ENCODE peak calls at places on chromosomes 1 and 21, in ten cellular contexts. X is IMR-90, Z is body of pancreas, M is tibial nerve, N is heart left ventricle, U is stomach, A is prostate gland, E is transverse colon, V is esophagus squamous epithelium, R is K562. O is an unnamed sample.

GRCh38 chr1:38071530-38072266 is 25.1 kb upstream of the POU3F1 start:
- DNase-seq in X (peak; percentile 55), Z (no peak), M (no peak), N (no peak), U (no peak), A (peak; percentile 36), E (no peak), V (no peak), R (peak; percentile 37), O (no peak)

GRCh38 chr1:111515291-111516007 is 12.0 kb upstream of the ADORA3 start:
- DNase-seq in X (peak; percentile 54), Z (peak; percentile 35), M (no peak), N (peak; percentile 84), U (peak; percentile 44), A (no peak), E (peak; percentile 27), V (no peak), R (no peak), O (no peak)

GRCh38 chr1:5391725-5392124 is 600.5 kb downstream of the NPHP4 start:
- DNase-seq in X (no peak), Z (no peak), M (no peak), N (no peak), U (no peak), A (no peak), E (no peak), V (no peak), R (no peak), O (no peak)

GRCh38 chr1:109975718-109976117 is 8.8 kb upstream of the AHCYL1 start:
- DNase-seq in X (peak; percentile 85), Z (no peak), M (no peak), N (no peak), U (no peak), A (no peak), E (no peak), V (no peak), R (no peak), O (no peak)

GRCh38 chr1:62978056-62978455 is 194.1 kb downstream of the ATG4C start:
- DNase-seq in X (no peak), Z (no peak), M (no peak), N (no peak), U (no peak), A (no peak), E (no peak), V (no peak), R (no peak), O (no peak)

GRCh38 chr1:214823311-214824117 is 220.5 kb downstream of the CENPF start:
- DNase-seq in X (no peak), Z (no peak), M (no peak), N (no peak), U (no peak), A (no peak), E (no peak), V (no peak), R (peak; percentile 69), O (no peak)

GRCh38 chr21:23401278-23401677 is 2206.0 kb downstream of the MRPL39 start:
- DNase-seq in X (no peak), Z (no peak), M (no peak), N (no peak), U (no peak), A (no peak), E (no peak), V (no peak), R (peak; percentile 3), O (no peak)

GRCh38 chr1:61310057-61310456 is 227.7 kb downstream of the NFIA start:
- DNase-seq in X (no peak), Z (no peak), M (no peak), N (no peak), U (no peak), A (no peak), E (no peak), V (no peak), R (peak; percentile 34), O (no peak)

DNA sequence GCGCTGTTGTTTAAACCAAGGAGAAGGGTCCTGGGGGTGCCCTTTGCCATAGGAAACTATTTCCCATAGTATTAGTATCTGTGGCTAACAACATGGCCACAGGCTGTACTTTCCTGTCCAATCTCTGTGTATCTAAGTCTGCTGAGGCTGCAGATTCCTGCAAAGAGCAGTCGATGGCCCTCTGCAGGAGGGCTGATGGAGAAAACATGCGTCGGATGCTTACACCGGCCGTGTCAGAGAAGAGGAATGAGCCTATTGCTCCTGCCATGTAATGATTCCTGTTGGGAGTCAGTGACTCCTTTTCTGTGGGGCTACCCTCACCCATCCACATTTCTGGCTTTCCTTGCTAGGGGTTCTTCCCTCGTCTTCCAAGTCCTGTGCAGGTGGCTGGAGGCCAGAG is 70.5 kb downstream of the KIF26B start:
- DNase-seq in X (peak; percentile 45), Z (no peak), M (no peak), N (no peak), U (no peak), A (no peak), E (no peak), V (no peak), R (no peak), O (no peak)
- TF ChIP-seq CTCF in X (no peak), Z (no peak), M (no peak), N (no peak), U (no peak), A (no peak), E (no peak), V (no peak), R (no peak), O (no peak)

GRCh38 chr1:150575518-150576366 is 3.7 kb downstream of the MCL1 start:
- DNase-seq in X (peak; percentile 23), Z (no peak), M (no peak), N (no peak), U (no peak), A (no peak), E (no peak), V (no peak), R (no peak), O (no peak)

GRCh38 chr1:150576367-150576711 is 3.1 kb downstream of the MCL1 start:
- DNase-seq in X (no peak), Z (no peak), M (no peak), N (no peak), U (no peak), A (no peak), E (no peak), V (no peak), R (no peak), O (no peak)

GRCh38 chr1:150572918-150573647 is 6.3 kb downstream of the MCL1 start:
- DNase-seq in X (no peak), Z (no peak), M (no peak), N (no peak), U (no peak), A (no peak), E (no peak), V (no peak), R (no peak), O (no peak)

GRCh38 chr1:150575072-150575489 is 4.3 kb downstream of the MCL1 start:
- DNase-seq in X (no peak), Z (no peak), M (no peak), N (no peak), U (no peak), A (no peak), E (no peak), V (no peak), R (no peak), O (no peak)

GRCh38 chr1:150574260-150575071 is 4.9 kb downstream of the MCL1 start:
- DNase-seq in X (no peak), Z (no peak), M (no peak), N (no peak), U (no peak), A (no peak), E (no peak), V (no peak), R (no peak), O (no peak)
- TF ChIP-seq POLR2A in X (peak; percentile 76), Z (peak; percentile 29), M (no peak), N (no peak), U (no peak), A (no peak), E (peak; percentile 19), V (no peak), R (peak; percentile 66), O (no peak)

DNA sequence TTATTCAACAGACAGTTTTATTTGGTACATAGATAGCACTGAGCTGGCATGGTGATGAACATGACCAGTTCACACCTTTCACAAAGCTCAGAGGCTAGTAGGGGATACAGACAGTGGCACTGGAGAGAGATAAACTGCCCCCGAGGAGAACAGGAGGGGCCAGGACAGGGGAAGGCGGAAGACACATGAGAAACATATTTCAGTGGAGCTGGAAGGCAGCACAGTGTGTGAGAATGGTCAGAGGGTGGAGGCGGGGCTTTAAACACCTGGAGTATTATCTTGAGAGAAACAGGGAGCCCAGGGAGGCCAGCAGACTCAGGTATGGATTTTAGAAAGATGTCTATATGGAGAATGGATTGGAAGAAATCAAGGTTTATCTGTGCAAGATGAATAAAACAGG is 49.4 kb downstream of the CHML start:
- DNase-seq in X (no peak), Z (no peak), M (no peak), N (no peak), U (no peak), A (no peak), E (no peak), V (no peak), R (no peak), O (no peak)
- H3K27ac ChIP-seq in X (no peak overlapping the region), Z (no peak overlapping the region), M (no peak overlapping the region), N (no peak overlapping the region), U (no peak overlapping the region), A (no peak overlapping the region), E (no peak overlapping the region), V (no peak overlapping the region), R (no peak overlapping the region), O (no peak overlapping the region)

DNA sequence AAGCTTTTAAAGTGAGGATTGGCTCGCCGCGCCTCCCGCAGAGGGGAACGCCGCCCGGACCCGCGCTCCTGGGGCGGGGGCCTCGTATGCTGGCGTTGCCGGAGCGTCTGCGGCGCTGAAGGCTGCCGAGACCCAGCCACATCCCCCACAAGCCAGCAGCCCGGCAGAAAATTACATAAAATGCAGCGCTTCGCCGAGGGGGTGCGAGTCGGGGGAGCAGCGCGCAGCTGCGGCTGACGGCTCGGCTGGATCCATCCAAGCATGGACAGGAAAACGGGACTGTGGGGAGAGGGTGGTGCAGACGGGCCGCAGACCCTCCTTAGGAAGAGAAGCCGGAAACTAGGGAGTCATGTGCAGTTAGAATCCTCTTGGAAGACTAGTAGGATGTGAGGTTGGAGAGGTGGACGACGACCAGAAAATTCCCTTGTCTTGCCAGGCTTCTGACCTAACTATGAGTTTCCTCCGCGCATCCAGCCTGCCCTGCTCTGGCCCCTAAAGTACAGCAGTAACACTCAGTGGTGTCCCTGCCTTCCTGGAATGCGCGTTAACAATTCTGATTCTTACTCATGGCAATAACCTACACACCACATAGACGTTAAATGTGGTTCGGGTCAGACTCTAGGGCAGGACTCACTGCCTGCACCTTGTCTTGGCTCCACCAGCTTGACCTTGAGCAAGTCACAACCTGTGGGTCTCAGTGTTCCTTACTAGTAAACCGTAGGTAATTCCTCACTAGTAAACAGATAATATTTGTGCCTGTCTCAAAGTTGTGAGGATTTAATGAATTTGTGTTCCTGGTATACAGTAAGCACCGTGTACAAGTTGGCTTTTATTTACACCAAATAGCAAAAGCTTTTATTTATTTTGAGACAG is 959 bp upstream of the BRWD1 start:
- DNase-seq in X (peak; percentile 65), Z (peak; percentile 40), M (no peak), N (peak; percentile 61), U (peak; percentile 28), A (peak; percentile 39), E (peak; percentile 50), V (no peak), R (peak; percentile 71), O (no peak)
- TF ChIP-seq CTCF in X (no peak), Z (no peak), M (no peak), N (no peak), U (no peak), A (no peak), E (no peak), V (no peak), R (no peak), O (no peak)